ENCODE peak calls at places on chromosomes 4 and X, in seven cellular contexts. X is cardiac fibroblast, F is A673, O is ovary, L is WERI-Rb-1, G is HFF-Myc, K is AG04449. Q is an unnamed sample.

GRCh38 chr4:120218981-120219380 is 152.3 kb upstream of the MAD2L1 start:
- DNase-seq in O (no peak), F (no peak), L (no peak), K (no peak), X (peak), G (no peak), Q (no peak)

GRCh38 chr4:93687304-93687703 is 141.2 kb upstream of the ATOH1 start:
- DNase-seq in F (no peak), K (no peak), L (no peak), O (no peak), X (no peak), G (no peak), Q (no peak)

GRCh38 chrX:106731590-106731989 is 5.1 kb downstream of the RNF128 start:
- DNase-seq in K (no peak), O (no peak), X (no peak), F (no peak), L (no peak), G (no peak), Q (no peak)

GRCh38 chr4:177512646-177513045 is 70.4 kb upstream of the AGA start:
- DNase-seq in F (no peak), X (no peak), K (no peak), L (no peak), G (no peak), O (no peak), Q (no peak)

GRCh38 chrX:72475338-72475737 is 97.3 kb downstream of the HDAC8 start:
- DNase-seq in L (no peak), K (no peak), F (no peak), G (no peak), X (no peak), O (no peak), Q (no peak)

GRCh38 chrX:16822723-16823122 is 36.5 kb downstream of the TXLNG start:
- DNase-seq in X (peak), L (no peak), O (no peak), K (no peak), F (no peak), G (no peak), Q (peak)

GRCh38 chr4:182478475-182478874 is 235.3 kb downstream of the TENM3 start:
- DNase-seq in K (no peak), L (no peak), X (peak), O (no peak), F (peak), G (peak), Q (peak)

GRCh38 chr4:91257721-91258120 is 1046.0 kb upstream of the GRID2 start:
- DNase-seq in O (no peak), L (no peak), G (no peak), K (no peak), F (no peak), X (no peak), Q (no peak)

GRCh38 chr4:85489273-85489672 is 14.3 kb downstream of the ARHGAP24 start:
- DNase-seq in K (no peak), L (no peak), F (no peak), O (no peak), X (peak), G (no peak), Q (peak)

GRCh38 chr4:141417387-141417786 is 196.7 kb downstream of the ZNF330 start:
- DNase-seq in K (no peak), F (no peak), G (no peak), X (peak), L (no peak), O (no peak), Q (no peak)

GRCh38 chr4:57102050-57102564 is 8.1 kb downstream of the IGFBP7 start:
- DNase-seq in L (no peak), O (peak), F (no peak), X (peak), G (peak), K (peak), Q (peak)

GRCh38 chr4:88054909-88055308 is 47.5 kb downstream of the PKD2 start:
- DNase-seq in F (peak), L (peak), K (no peak), O (no peak), X (peak), G (peak), Q (peak)

GRCh38 chrX:130419263-130419662 is 17.5 kb downstream of the RBMX2 start:
- DNase-seq in X (no peak), O (no peak), G (no peak), L (no peak), F (no peak), K (no peak), Q (no peak)

GRCh38 chr4:143019351-143019750 is 165.4 kb upstream of the USP38 start:
- DNase-seq in L (no peak), O (no peak), G (no peak), F (no peak), K (no peak), X (no peak), Q (no peak)

GRCh38 chrX:123731258-123731986 is 1.4 kb downstream of the THOC2 start:
- DNase-seq in G (no peak), O (no peak), X (peak), L (peak), F (peak), K (no peak), Q (peak)

GRCh38 chrX:31166416-31166815 is 94.6 kb upstream of the FTHL17 start:
- DNase-seq in L (no peak), G (no peak), K (no peak), O (no peak), F (peak), X (peak), Q (peak)

GRCh38 chrX:105314468-105314867 is 94.0 kb upstream of the TEX13A start:
- DNase-seq in X (peak), F (no peak), K (no peak), L (no peak), G (no peak), O (no peak), Q (peak)

GRCh38 chr4:145181091-145181501 is 707 bp upstream of the OTUD4 start:
- DNase-seq in O (no peak), L (no peak), F (no peak), G (no peak), X (no peak), K (no peak), Q (no peak)
- H3K4me3 ChIP-seq in O (peak), L (peak), F (peak), G (peak), X (peak), K (peak), Q (peak)

GRCh38 chr4:83328486-83328885 is 6.2 kb downstream of the HPSE start:
- DNase-seq in O (no peak), X (no peak), F (peak), K (no peak), G (no peak), L (peak), Q (peak)
- TF ChIP-seq CTCF in O (no peak), X (no peak), F (peak), K (no peak), G (peak), L (peak), Q (peak)

GRCh38 chr4:87029356-87029755 is 94.5 kb downstream of the AFF1 start:
- DNase-seq in X (no peak), O (peak), L (no peak), F (no peak), G (no peak), K (no peak), Q (no peak)

GRCh38 chr4:87032884-87033533 is 98.2 kb downstream of the AFF1 start:
- DNase-seq in G (no peak), F (peak), O (no peak), X (peak), L (no peak), K (no peak), Q (peak)

GRCh38 chr4:87031946-87032345 is 97.1 kb downstream of the AFF1 start:
- DNase-seq in K (no peak), O (no peak), L (no peak), F (no peak), X (no peak), G (no peak), Q (no peak)

GRCh38 chr4:87030124-87030523 is 95.3 kb downstream of the AFF1 start:
- DNase-seq in X (no peak), G (no peak), O (no peak), F (no peak), L (no peak), K (no peak), Q (no peak)

GRCh38 chr4:87030606-87031441 is 96.0 kb downstream of the AFF1 start:
- DNase-seq in X (peak), K (no peak), F (peak), L (no peak), G (no peak), O (no peak), Q (peak)
- H3K4me3 ChIP-seq in X (no peak), K (no peak), F (no peak), L (no peak), G (peak), O (peak), Q (no peak)

DNA sequence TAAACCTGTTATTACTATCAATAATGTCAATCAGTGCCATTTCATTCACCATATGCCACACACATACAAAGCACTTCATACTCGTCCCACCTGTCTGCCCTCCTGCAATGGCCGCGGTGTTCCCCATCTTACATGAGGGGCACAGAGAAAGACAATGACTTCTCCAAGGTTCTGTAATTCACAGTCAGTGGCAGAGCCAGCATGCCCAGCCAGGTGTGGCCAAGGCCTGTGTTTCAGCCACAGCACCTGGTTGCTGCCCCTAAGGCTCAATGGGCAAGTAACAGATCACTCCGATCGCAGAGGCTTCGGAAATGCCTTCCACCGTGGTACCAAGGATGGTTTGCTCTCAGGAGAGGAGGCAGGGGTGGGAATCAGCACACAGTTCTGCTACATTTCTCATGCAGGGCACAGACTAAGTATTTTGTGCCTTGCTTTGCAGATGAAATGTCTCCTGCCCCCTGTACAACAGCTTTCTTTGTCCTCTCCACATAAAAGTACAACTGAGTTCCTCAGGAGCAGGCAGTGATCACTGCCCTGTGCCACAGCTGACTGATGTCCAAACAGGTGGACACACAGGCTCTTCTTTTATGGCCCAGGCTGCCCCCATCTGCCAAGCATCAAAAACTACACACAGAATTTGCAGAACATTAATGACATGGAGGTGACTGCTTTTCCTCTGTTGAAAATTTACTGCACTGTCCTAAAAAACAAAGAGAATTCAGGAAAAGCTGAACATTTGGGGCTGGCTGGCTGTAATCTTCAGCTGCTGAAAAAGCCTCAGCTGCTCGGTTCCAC is 10.8 kb downstream of the AFAP1 start:
- DNase-seq in G (no peak), O (no peak), K (no peak), F (no peak), X (peak), L (peak), Q (peak)
- TF ChIP-seq CTCF in G (peak), O (no peak), K (no peak), F (peak), X (peak), L (peak), Q (peak)

GRCh38 chr4:184819786-184820185 is 6.0 kb downstream of the ACSL1 start:
- DNase-seq in L (no peak), O (no peak), G (no peak), F (no peak), K (no peak), X (no peak), Q (no peak)
- H3K4me3 ChIP-seq in L (no peak), O (no peak), G (no peak), F (no peak), K (no peak), X (no peak), Q (no peak)

GRCh38 chr4:53432528-53433424 is 55.3 kb downstream of the FIP1L1 start:
- DNase-seq in L (no peak), O (no peak), X (no peak), G (no peak), K (no peak), F (no peak), Q (no peak)

GRCh38 chr4:53441564-53441963 is 64.1 kb downstream of the FIP1L1 start:
- DNase-seq in K (no peak), G (no peak), O (no peak), F (no peak), L (no peak), X (no peak), Q (no peak)

GRCh38 chr4:53431052-53431451 is 53.6 kb downstream of the FIP1L1 start:
- DNase-seq in K (no peak), O (no peak), G (no peak), X (no peak), F (no peak), L (no peak), Q (no peak)

DNA sequence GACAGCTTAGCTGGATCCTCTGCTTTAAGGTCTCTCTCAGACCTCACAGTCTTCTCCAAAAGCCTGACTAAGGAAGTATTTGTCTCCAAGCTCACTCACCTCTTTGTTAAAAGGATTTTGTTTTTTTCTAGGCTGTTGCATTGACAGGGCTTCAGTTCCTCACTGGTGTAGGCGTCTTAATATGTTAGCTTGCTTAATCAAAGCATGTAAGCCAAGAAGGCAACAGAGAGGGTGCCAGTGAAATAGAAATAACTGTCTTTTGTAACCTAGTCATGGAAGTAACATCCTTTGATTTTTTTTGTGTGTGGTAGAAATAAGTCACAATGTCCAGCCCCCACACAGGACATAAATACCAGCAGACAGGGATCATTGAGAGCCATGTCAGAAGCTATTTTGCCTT is 58.8 kb downstream of the FIP1L1 start:
- DNase-seq in K (no peak), L (no peak), F (no peak), O (no peak), G (no peak), X (no peak), Q (peak)
- TF ChIP-seq CTCF in K (no peak), L (no peak), F (no peak), O (no peak), G (no peak), X (no peak), Q (no peak)

Q was measured in choroid plexus epithelial cell.